ENCODE peak calls at places on chromosomes 12 and 14, in eight cellular contexts. M, Z, K, F, X, C, L and Y are unnamed samples. For H4K20me1 and H3K9me2, the result is how much of the 10 kb centered on the place peaks cover.

GRCh38 chr14:76917158-76917596 is 91.0 kb downstream of the LRRC74A start:
- DNase-seq in L (no peak), Z (peak), F (peak), X (peak), K (peak), M (peak), C (peak), Y (peak)

GRCh38 chr14:80364274-80364673 is 153.0 kb upstream of the DIO2 start:
- DNase-seq in X (peak), Z (no peak), F (peak), K (peak), C (peak), M (peak), L (no peak), Y (no peak)

GRCh38 chr12:32811686-32812392 is 56.1 kb upstream of the YARS2 start:
- DNase-seq in M (no peak), X (no peak), C (no peak), K (no peak), F (peak), L (no peak), Z (no peak), Y (peak)

GRCh38 chr12:108826807-108827721 is 30.3 kb downstream of the SSH1 start:
- DNase-seq in C (peak), L (no peak), X (no peak), Z (no peak), M (no peak), K (no peak), F (no peak), Y (no peak)

GRCh38 chr12:78793491-78793890 is 71.1 kb upstream of the SYT1 start:
- DNase-seq in F (no peak), Z (no peak), K (no peak), C (no peak), M (peak), X (no peak), L (no peak), Y (no peak)

GRCh38 chr14:99757331-99758070 is 35.7 kb upstream of the EML1 start:
- DNase-seq in F (peak), Z (peak), L (no peak), M (no peak), K (no peak), X (no peak), C (no peak), Y (no peak)

GRCh38 chr12:86264451-86265328 is 8.5 kb upstream of the MGAT4C start:
- DNase-seq in K (no peak), X (peak), F (peak), C (peak), L (no peak), M (peak), Z (no peak), Y (peak)

GRCh38 chr12:55738113-55739024 is 4.6 kb upstream of the GDF11 start:
- DNase-seq in K (peak), F (peak), L (peak), M (peak), X (peak), Z (peak), C (peak), Y (peak)

GRCh38 chr14:59869381-59870255 is 958 bp downstream of the RTN1 start:
- DNase-seq in X (no peak), C (peak), M (peak), K (no peak), L (no peak), F (no peak), Z (no peak), Y (no peak)

GRCh38 chr14:71574976-71575375 is 357.3 kb upstream of the RGS6 start:
- DNase-seq in X (peak), Z (no peak), F (peak), K (no peak), C (no peak), M (peak), L (no peak), Y (no peak)

GRCh38 chr12:121797937-121798801 is 4.7 kb upstream of the RHOF start:
- DNase-seq in K (no peak), F (peak), Z (no peak), L (no peak), M (peak), C (peak), X (peak), Y (no peak)

GRCh38 chr14:93323597-93323992 is 9.2 kb downstream of the BTBD7 start:
- DNase-seq in M (no peak), L (peak), X (no peak), K (no peak), C (no peak), F (no peak), Z (no peak), Y (no peak)

GRCh38 chr12:13194462-13195110 is 1.9 kb upstream of the EMP1 start:
- DNase-seq in Z (no peak), C (peak), K (no peak), M (no peak), X (peak), L (no peak), F (peak), Y (peak)

GRCh38 chr14:44404021-44404420 is 103.1 kb downstream of the FSCB start:
- DNase-seq in M (no peak), C (no peak), Z (no peak), K (no peak), X (no peak), F (peak), L (no peak), Y (no peak)

GRCh38 chr14:85531594-85532391 is 1.8 kb downstream of the FLRT2 start:
- DNase-seq in L (no peak), F (no peak), K (no peak), X (peak), C (peak), M (peak), Z (no peak), Y (no peak)

GRCh38 chr12:13465641-13466040 is 269.1 kb downstream of the EMP1 start:
- DNase-seq in X (no peak), F (no peak), M (no peak), K (no peak), Z (no peak), L (no peak), C (no peak), Y (no peak)

GRCh38 chr14:79356040-79356439 is 855.3 kb downstream of the DIO2 start:
- DNase-seq in M (peak), K (no peak), X (no peak), Z (no peak), L (no peak), F (peak), C (no peak), Y (no peak)

GRCh38 chr12:131862084-131862441 is 32.4 kb upstream of the ULK1 start:
- DNase-seq in K (no peak), C (no peak), Z (no peak), L (no peak), M (no peak), F (no peak), X (no peak), Y (no peak)

GRCh38 chr12:47067176-47067575 is 12.2 kb upstream of the PCED1B start:
- DNase-seq in L (no peak), X (no peak), K (no peak), C (no peak), F (no peak), Z (no peak), M (no peak), Y (no peak)

DNA sequence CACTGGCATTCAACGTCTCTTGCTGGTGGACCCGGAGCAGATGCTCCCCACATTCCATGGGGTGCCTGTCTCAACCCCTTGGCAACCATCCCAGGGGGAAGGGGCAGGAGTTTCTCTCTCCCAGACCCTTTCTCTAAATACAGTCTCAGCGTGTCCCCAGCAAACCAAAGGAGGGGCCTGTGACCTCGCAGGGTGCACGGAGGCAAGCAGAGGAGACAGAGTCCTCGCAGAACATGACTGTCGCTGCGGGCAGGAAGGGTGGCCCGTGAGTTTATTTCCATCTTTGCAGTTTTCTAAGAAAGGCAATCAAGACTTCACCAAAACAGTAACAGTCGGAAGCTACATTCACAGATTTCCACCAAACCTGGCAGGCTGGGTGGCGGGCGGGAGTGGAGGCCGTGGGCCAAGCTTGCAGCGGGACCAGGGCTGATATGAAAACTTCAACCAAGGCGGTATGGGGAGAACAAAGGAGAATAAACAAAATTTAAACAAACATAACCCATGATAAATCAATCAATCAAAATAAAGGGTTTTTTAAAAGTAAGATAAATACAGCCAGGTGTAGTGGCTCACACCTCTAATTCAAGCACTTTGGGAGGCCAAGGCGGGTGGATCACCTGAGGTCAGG is 18.6 kb downstream of the BRF1 start:
- DNase-seq in Z (no peak), M (no peak), K (no peak), L (no peak), F (no peak), C (no peak), X (no peak), Y (no peak)
- TF ChIP-seq CTCF in Z (no peak), M (no peak), K (peak), L (no peak), F (peak), C (no peak), X (no peak), Y (peak)

DNA sequence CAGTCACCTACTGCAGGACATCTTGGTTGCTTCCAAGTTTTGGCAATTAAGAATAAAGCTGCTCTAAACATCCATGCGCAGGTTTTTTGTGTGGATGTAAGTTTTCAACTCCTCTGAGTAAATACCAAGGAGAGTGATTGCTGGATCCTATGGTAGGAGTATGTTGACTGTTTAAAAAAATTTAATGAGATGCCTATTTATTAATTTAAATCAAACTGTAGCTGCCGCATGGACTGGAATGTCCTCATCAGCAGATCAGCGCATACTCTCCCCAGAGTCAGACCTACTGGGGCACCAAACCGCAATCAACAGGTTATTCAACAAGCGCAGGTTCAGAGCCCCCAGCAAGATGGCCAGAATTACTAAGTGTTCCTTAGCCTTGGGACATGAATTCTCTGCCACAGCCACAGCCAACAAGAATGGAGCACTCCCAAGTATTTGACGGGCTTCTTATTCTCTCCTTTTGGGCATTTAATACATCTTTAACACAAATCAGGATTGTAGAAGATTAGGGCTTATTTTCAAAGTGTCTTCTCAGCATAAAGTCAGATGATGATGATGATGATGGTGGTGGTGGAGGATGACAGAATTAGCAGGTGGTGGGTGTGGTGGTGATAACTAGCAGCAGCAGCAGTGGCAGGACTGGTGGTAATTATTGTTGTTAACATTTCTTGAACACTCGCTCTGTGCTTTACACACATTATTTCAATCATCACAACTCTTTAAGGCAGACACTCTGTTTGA is 170.7 kb downstream of the CHST11 start:
- DNase-seq in Z (no peak), M (no peak), F (no peak), L (no peak), C (no peak), K (no peak), X (no peak), Y (no peak)
- H4K20me1 ChIP-seq in Z (under half), M (under half), F (under half), L (under half), C (under half), K (under half), X (under half), Y (under half)

GRCh38 chr12:75190846-75191245 is 18.8 kb downstream of the KCNC2 start:
- DNase-seq in K (no peak), X (no peak), F (no peak), C (no peak), Z (no peak), M (no peak), L (no peak), Y (no peak)
- H3K9me2 ChIP-seq in K (under half), X (under half), F (under half), C (under half), Z (under half), M (under half), L (under half), Y (under half)

GRCh38 chr12:14901228-14901562 is 15.5 kb upstream of the MGP start:
- DNase-seq in M (peak), X (no peak), K (no peak), L (no peak), C (no peak), F (peak), Z (no peak), Y (no peak)
- TF ChIP-seq CTCF in M (peak), X (no peak), K (peak), L (no peak), C (no peak), F (peak), Z (peak), Y (no peak)

GRCh38 chr14:68961361-68961760 is 17.7 kb downstream of the ACTN1 start:
- DNase-seq in X (no peak), K (no peak), Z (no peak), C (no peak), L (no peak), M (no peak), F (no peak), Y (no peak)

GRCh38 chr14:68959035-68959434 is 20.1 kb downstream of the ACTN1 start:
- DNase-seq in C (no peak), Z (no peak), L (no peak), K (no peak), F (no peak), M (no peak), X (no peak), Y (no peak)

GRCh38 chr14:68958553-68958952 is 20.5 kb downstream of the ACTN1 start:
- DNase-seq in X (no peak), F (no peak), Z (no peak), C (no peak), M (no peak), L (no peak), K (no peak), Y (no peak)

GRCh38 chr14:68961781-68962584 is 17.1 kb downstream of the ACTN1 start:
- DNase-seq in L (no peak), F (peak), Z (no peak), M (peak), C (peak), K (no peak), X (no peak), Y (no peak)

GRCh38 chr14:68960123-68960522 is 19.0 kb downstream of the ACTN1 start:
- DNase-seq in K (no peak), Z (no peak), L (no peak), C (no peak), X (no peak), M (no peak), F (no peak), Y (no peak)
- H4K20me1 ChIP-seq in K (under half), Z (under half), L (under half), C (half or more), X (under half), M (half or more), F (half or more), Y (half or more)

DNA sequence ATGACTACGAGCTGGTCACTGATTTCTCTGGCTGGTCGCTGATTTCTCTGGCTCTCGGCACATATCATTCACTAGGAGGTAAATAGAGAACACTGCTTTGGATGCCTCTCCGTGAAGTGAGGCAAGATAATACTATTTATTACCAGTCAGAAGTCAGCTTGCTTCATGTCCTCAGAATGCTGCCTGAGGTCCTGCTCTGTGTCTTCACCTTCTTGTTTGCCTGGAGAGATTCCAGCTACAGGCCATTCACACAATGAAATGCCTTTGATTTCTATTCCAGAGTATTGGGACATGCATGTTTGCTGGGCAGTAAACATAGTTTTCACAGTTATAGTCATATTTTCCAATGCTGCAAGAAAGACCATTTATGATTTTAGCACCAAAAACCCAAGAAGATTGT is 106.7 kb downstream of the AEBP2 start:
- DNase-seq in C (no peak), F (no peak), L (no peak), Z (no peak), M (no peak), K (no peak), X (no peak), Y (no peak)
- H3K9me2 ChIP-seq in C (under half), F (under half), L (under half), Z (under half), M (under half), K (under half), X (under half), Y (under half)

DNA sequence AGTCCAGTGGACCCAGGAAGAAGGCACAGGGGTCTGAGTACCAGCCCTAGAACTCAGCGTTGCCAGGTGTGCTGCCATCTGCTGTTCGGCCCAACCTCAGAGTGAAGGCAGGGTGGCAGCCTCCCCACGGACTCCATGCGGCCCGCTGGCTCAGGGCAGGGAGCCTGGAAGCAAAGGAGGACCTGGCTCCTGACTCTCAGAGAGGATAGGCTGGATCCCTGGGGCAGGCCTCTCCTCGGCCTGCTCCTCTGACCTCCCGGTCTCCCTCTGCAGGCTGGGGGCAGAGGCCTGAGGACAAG is 10.1 kb downstream of the MCRS1 start:
- DNase-seq in L (no peak), X (no peak), Z (no peak), F (peak), K (no peak), C (no peak), M (peak), Y (no peak)
- TF ChIP-seq CTCF in L (no peak), X (peak), Z (peak), F (peak), K (peak), C (peak), M (peak), Y (no peak)

DNA sequence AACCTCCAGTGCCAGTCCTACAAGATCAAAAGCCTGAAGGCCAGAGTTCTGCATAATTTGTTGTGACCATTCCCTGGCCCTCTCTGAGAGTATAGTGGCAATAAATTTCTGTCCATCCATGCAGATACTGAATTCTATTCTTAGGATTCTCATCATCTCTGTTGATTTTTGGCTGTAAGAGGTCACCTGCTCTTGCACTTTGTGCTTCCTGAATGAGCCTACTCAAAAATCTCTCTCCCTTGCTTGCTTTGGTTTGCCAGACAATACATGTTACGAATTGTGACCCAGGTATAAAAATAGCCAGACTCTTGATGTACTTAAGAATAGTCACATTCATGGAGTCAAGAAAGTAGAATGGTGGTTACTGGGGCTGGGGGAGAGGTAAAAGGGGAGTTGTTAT is 16.7 kb downstream of the ZNF664 start:
- DNase-seq in X (no peak), C (no peak), L (no peak), K (no peak), Z (no peak), F (no peak), M (no peak), Y (no peak)
- H4K20me1 ChIP-seq in X (under half), C (under half), L (under half), K (under half), Z (under half), F (under half), M (under half), Y (under half)

GRCh38 chr14:51733147-51733546 is 81.4 kb downstream of the FRMD6 start:
- DNase-seq in K (no peak), L (no peak), C (no peak), F (no peak), X (no peak), Z (no peak), M (no peak), Y (no peak)
- H3K9me2 ChIP-seq in K (under half), L (under half), C (under half), F (under half), X (under half), Z (under half), M (under half), Y (under half)